ENCODE peak calls at places on chromosome 1, in four cellular contexts. B, H, D and Y are unnamed samples.

GRCh38 chr1:63883494-63884235 is 109.8 kb downstream of the ROR1 start:
- DNase-seq in B (no peak), H (no peak), D (no peak), Y (no peak)

GRCh38 chr1:172298146-172298545 is 122.3 kb upstream of the C1orf105 start:
- DNase-seq in B (no peak), H (no peak), D (no peak), Y (no peak)

GRCh38 chr1:65817891-65818290 is 25.2 kb downstream of the PDE4B start:
- DNase-seq in B (no peak), H (no peak), D (no peak), Y (no peak)

GRCh38 chr1:176989023-176989422 is 175.5 kb downstream of the ASTN1 start:
- DNase-seq in B (no peak), H (no peak), D (no peak), Y (no peak)

GRCh38 chr1:205046870-205047269 is 3.9 kb downstream of the CNTN2 start:
- DNase-seq in B (no peak), H (no peak), D (no peak), Y (no peak)

GRCh38 chr1:67214420-67215174 is 48.3 kb downstream of the IL23R start:
- DNase-seq in B (peak; percentile 29), H (no peak), D (no peak), Y (peak; percentile 68)

GRCh38 chr1:153976819-153977249 is 640 bp downstream of the JTB start:
- DNase-seq in B (no peak), H (no peak), D (peak; percentile 71), Y (peak; percentile 35)

GRCh38 chr1:9478021-9478420 is 61.2 kb upstream of the SLC25A33 start:
- DNase-seq in B (no peak), H (no peak), D (no peak), Y (no peak)

GRCh38 chr1:222372221-222372620 is 175.7 kb downstream of the HHIPL2 start:
- DNase-seq in B (no peak), H (no peak), D (no peak), Y (no peak)

GRCh38 chr1:41382531-41383090 is 21.4 kb downstream of the FOXO6 start:
- DNase-seq in B (peak; percentile 42), H (no peak), D (no peak), Y (peak; percentile 68)

DNA sequence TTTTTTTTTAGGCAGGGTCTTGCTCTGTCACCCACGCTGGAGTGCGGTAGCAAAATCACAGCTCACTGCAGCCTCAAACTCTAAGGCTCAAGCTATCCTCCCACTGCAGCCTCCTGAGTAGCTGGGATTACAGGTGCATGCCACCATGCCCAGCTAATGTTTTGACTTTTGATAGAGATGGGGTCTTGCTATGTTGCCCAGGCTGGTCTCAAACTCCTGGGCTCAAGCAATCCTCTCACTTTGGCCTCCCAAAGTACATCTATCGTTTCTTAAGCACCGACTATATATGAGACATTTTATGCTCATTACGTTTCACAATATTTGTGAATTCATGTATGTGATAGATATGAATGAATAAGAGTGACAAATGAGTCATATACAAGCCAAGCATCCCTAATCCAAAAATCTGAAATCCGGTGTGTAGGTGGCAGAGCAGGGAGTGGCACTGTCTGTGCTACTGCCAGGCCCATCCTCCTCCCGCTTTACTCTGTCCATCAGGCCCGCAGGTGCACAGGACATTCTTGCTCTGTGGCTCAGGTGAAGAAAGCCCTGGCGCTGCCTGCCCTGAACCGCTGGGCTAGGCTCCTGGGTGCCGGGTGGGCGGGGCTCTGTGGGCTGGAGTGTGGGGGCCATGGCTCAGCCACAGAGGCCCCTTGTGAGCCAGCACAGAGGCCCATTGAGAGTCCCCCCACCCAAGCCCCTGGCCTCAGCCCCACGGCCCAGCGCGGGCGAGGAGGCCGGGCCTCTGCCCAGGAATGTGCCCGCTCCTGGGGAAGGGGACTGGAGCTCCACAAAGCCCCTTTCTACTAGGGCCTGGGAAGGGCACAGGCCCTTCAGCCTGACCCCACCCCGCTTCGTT is 45.3 kb downstream of the HSPG2 start:
- DNase-seq in B (no peak), H (no peak), D (no peak), Y (no peak)
- TF ChIP-seq CREB1 in B (no peak), H (no peak), D (no peak), Y (no peak)

GRCh38 chr1:187262731-187263130 is 434.0 kb downstream of the PLA2G4A start:
- DNase-seq in B (no peak), H (no peak), D (no peak), Y (no peak)

GRCh38 chr1:187261637-187262036 is 432.9 kb downstream of the PLA2G4A start:
- DNase-seq in B (no peak), H (no peak), D (no peak), Y (no peak)

GRCh38 chr1:187266051-187266450 is 437.3 kb downstream of the PLA2G4A start:
- DNase-seq in B (no peak), H (no peak), D (no peak), Y (peak; percentile 20)

GRCh38 chr1:187267745-187268277 is 439.1 kb downstream of the PLA2G4A start:
- DNase-seq in B (no peak), H (no peak), D (no peak), Y (no peak)

DNA sequence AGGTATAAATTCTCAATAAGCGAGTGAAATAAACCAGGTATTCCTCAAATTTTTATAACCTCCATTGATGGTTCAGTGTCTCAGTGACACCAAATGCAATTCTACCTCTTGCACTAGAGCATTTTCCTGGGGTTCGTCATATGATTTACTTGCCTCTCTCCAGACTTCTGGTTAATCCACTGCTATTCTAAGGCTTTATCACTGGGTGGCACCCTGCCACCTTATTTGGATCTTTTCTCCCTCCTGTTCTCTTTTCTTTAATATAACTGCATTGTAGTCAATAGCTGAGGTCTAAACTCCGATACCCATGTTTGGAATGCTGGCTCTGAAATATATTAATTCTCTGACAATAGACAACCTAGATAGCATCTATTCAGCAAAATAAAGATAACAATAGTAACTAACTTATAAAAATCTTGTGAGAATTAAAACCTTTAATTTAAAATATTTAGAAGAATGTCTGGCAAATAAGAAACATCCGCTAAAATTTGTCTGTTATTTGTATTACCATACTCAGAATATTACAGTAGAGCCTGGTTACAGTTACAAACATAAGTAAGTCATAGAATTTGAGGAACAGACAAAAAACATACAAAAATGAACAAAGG is 436.4 kb downstream of the PLA2G4A start:
- DNase-seq in B (peak; percentile 32), H (no peak), D (no peak), Y (peak; percentile 77)
- TF ChIP-seq CREB1 in B (no peak), H (no peak), D (no peak), Y (no peak)

GRCh38 chr1:111406325-111406768 is 21.2 kb downstream of the OVGP1 start:
- DNase-seq in B (no peak), H (no peak), D (no peak), Y (peak; percentile 17)
- TF ChIP-seq CREB1 in B (no peak), H (no peak), D (no peak), Y (no peak)

GRCh38 chr1:33088119-33088906 is 7.4 kb downstream of the AZIN2 start:
- DNase-seq in B (no peak), H (no peak), D (no peak), Y (no peak)
- TF ChIP-seq CREB1 in B (no peak), H (no peak), D (no peak), Y (no peak)

GRCh38 chr1:7994827-7995226 is 31.3 kb downstream of the ERRFI1 start:
- DNase-seq in B (no peak), H (no peak), D (no peak), Y (no peak)

GRCh38 chr1:7993593-7994479 is 32.3 kb downstream of the ERRFI1 start:
- DNase-seq in B (no peak), H (no peak), D (no peak), Y (no peak)

GRCh38 chr1:7992885-7993284 is 31.4 kb downstream of the PARK7 start:
- DNase-seq in B (no peak), H (no peak), D (no peak), Y (no peak)

GRCh38 chr1:7989762-7990428 is 28.4 kb downstream of the PARK7 start:
- DNase-seq in B (no peak), H (no peak), D (no peak), Y (no peak)

DNA sequence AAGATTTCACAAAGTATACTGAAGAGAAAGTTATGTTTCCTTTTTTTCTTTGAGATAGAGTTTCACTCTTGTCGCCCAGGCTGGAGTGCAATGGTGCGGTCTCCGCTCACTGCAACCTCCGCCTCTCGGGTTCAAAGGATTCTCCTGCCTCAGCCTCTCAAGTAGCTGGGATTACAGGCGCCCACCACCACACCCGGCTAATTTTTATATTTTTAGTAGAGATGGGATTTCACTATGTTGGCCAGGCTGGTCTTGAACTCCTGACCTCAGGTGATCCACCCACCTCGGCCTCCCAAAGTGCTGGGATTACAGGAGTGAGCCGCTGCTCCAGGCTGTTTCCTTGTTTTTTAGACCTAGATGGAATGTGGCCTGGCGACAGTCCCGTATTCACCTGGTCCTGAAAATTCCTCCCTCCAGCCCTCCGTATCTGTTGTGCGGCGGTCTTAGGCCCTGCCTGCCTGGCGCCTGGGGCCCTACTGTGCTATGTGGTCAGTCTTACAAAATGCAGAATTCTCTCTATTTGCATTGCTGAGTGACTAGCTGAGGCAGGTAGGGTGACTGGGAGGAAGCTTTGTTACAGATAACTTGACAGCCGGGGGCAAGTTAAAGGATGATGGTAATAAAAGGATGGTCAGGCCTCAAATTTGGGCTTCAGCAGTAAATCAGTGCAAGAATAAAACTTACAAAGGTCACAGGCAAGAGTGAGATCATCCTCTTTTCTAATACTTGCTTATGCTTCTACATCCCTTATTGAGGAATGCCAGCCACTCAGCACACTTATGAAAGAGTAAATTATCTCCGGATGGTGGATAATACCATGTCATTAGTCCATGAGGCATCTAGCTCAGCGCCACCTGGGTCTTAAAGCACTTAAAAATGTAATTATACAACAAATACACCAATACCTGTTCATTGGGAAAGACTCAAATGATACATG is 30.3 kb downstream of the PARK7 start:
- DNase-seq in B (peak; percentile 87), H (peak; percentile 80), D (no peak), Y (peak; percentile 96)
- TF ChIP-seq CREB1 in B (no peak), H (no peak), D (no peak), Y (peak; percentile 20)

DNA sequence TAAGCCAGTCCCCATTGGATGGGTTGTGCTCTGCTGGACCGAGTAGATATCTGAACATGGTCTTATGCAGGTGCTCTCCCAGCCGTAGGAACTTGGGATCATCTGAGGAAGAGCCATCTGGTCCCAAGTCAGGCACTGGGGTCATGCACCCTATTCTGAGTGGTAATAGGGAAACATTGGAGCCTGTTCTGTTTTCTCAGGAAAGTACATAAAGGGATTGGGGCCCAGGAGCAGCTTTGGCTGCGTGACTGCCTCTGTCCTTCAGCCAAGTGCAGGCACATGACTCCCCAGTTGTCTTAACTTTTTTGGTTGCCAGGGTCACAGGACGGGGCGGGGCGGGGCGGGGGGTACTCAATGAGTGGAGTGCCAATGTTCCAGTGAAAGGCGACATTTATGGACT is 11.5 kb downstream of the PFKFB2 start:
- DNase-seq in B (no peak), H (no peak), D (no peak), Y (no peak)
- TF ChIP-seq CREB1 in B (no peak), H (no peak), D (no peak), Y (no peak)